ENCODE peak calls at places on chromosome 11, in ten cellular contexts. K is AG04450, X is fibroblast of mammary gland, R is GM06990, C is ovary, T is GM20000, V is prostate gland, Q is cardiac fibroblast, U is tibial nerve, F is AG09309. B is an unnamed sample.

GRCh38 chr11:98725471-98725870 is 295.3 kb upstream of the CNTN5 start:
- DNase-seq in K (no peak), X (no peak), R (no peak), C (no peak), T (no peak), V (no peak), Q (no peak), U (no peak), F (no peak), B (no peak)

GRCh38 chr11:44804449-44805151 is 77.8 kb downstream of the TSPAN18 start:
- DNase-seq in K (no peak), X (no peak), R (no peak), C (no peak), T (no peak), V (no peak), Q (no peak), U (no peak), F (no peak), B (no peak)

GRCh38 chr11:134656861-134657540 is 245.0 kb upstream of the B3GAT1 start:
- DNase-seq in K (no peak), X (no peak), R (no peak), C (no peak), T (no peak), V (no peak), Q (no peak), U (no peak), F (no peak), B (no peak)

GRCh38 chr11:76770642-76771445 is 12.3 kb upstream of the TSKU start:
- DNase-seq in K (peak), X (peak), R (no peak), C (peak), T (no peak), V (peak), Q (peak), U (peak), F (peak), B (no peak)

GRCh38 chr11:64869571-64870175 is 8.7 kb downstream of the EHD1 start:
- DNase-seq in K (no peak), X (no peak), R (no peak), C (no peak), T (no peak), V (no peak), Q (no peak), U (no peak), F (no peak), B (no peak)

GRCh38 chr11:35139883-35140282 is 912 bp downstream of the CD44 start:
- DNase-seq in K (no peak), X (no peak), R (no peak), C (no peak), T (no peak), V (peak), Q (no peak), U (no peak), F (no peak), B (no peak)

GRCh38 chr11:110774138-110775014 is 62.1 kb upstream of the ARHGAP20 start:
- DNase-seq in K (no peak), X (peak), R (no peak), C (no peak), T (no peak), V (no peak), Q (no peak), U (no peak), F (no peak), B (no peak)

GRCh38 chr11:123683616-123684170 is 29.3 kb upstream of the SCN3B start:
- DNase-seq in K (no peak), X (no peak), R (no peak), C (no peak), T (no peak), V (no peak), Q (no peak), U (no peak), F (no peak), B (no peak)

GRCh38 chr11:78341841-78342240 is 75.8 kb downstream of the GAB2 start:
- DNase-seq in K (no peak), X (no peak), R (no peak), C (no peak), T (no peak), V (no peak), Q (no peak), U (no peak), F (no peak), B (no peak)

GRCh38 chr11:17686185-17686980 is 33.0 kb upstream of the MYOD1 start:
- DNase-seq in K (no peak), X (no peak), R (no peak), C (no peak), T (no peak), V (no peak), Q (no peak), U (no peak), F (no peak), B (no peak)

GRCh38 chr11:27700351-27701261 is at the start of gene BDNF:
- DNase-seq in K (no peak), X (peak), R (peak), C (peak), T (peak), V (no peak), Q (peak), U (no peak), F (no peak), B (peak)

GRCh38 chr11:36278531-36279245 is 10.5 kb downstream of the COMMD9 start:
- DNase-seq in K (no peak), X (no peak), R (no peak), C (no peak), T (no peak), V (no peak), Q (no peak), U (no peak), F (no peak), B (no peak)

GRCh38 chr11:28566643-28567042 is 458.5 kb downstream of the METTL15 start:
- DNase-seq in K (peak), X (peak), R (no peak), C (peak), T (no peak), V (peak), Q (peak), U (peak), F (peak), B (no peak)

GRCh38 chr11:14582835-14583234 is 60.8 kb upstream of the PDE3B start:
- DNase-seq in K (no peak), X (no peak), R (no peak), C (no peak), T (no peak), V (no peak), Q (no peak), U (no peak), F (no peak), B (no peak)

GRCh38 chr11:2913029-2913431 is 16.2 kb downstream of the PHLDA2 start:
- DNase-seq in K (no peak), X (peak), R (no peak), C (no peak), T (no peak), V (no peak), Q (peak), U (no peak), F (no peak), B (no peak)

GRCh38 chr11:15197696-15198095 is 83.0 kb downstream of the INSC start:
- DNase-seq in K (no peak), X (peak), R (no peak), C (no peak), T (no peak), V (no peak), Q (no peak), U (no peak), F (no peak), B (no peak)

GRCh38 chr11:8759634-8760033 is 77.0 kb downstream of the RPL27A start:
- DNase-seq in K (no peak), X (no peak), R (no peak), C (peak), T (no peak), V (peak), Q (no peak), U (no peak), F (no peak), B (no peak)

GRCh38 chr11:66333220-66333877 is 2.9 kb downstream of the RIN1 start:
- DNase-seq in K (no peak), X (no peak), R (no peak), C (no peak), T (no peak), V (no peak), Q (no peak), U (no peak), F (no peak), B (no peak)

GRCh38 chr11:134645576-134645975 is 233.5 kb upstream of the B3GAT1 start:
- DNase-seq in K (no peak), X (no peak), R (no peak), C (no peak), T (no peak), V (no peak), Q (no peak), U (no peak), F (no peak), B (no peak)

GRCh38 chr11:73412308-73412707 is 36.1 kb downstream of the RELT start:
- DNase-seq in K (no peak), X (no peak), R (no peak), C (no peak), T (no peak), V (no peak), Q (no peak), U (no peak), F (no peak), B (no peak)

GRCh38 chr11:2097356-2097997 is 41.7 kb downstream of the IGF2 start:
- DNase-seq in K (peak), X (peak), R (no peak), C (peak), T (no peak), V (peak), Q (peak), U (peak), F (peak), B (no peak)

GRCh38 chr11:96045622-96046456 is 121.9 kb upstream of the MTMR2 start:
- DNase-seq in K (no peak), X (peak), R (no peak), C (peak), T (no peak), V (peak), Q (peak), U (peak), F (peak), B (no peak)

GRCh38 chr11:64894070-64894811 is 15.8 kb upstream of the EHD1 start:
- DNase-seq in K (no peak), X (peak), R (peak), C (peak), T (peak), V (peak), Q (peak), U (peak), F (no peak), B (peak)

GRCh38 chr11:67032830-67033555 is 10.1 kb downstream of the SYT12 start:
- DNase-seq in K (peak), X (peak), R (no peak), C (no peak), T (no peak), V (no peak), Q (peak), U (no peak), F (peak), B (no peak)

GRCh38 chr11:2579315-2580060 is 120.3 kb downstream of the KCNQ1OT1 start:
- DNase-seq in K (no peak), X (no peak), R (no peak), C (peak), T (no peak), V (no peak), Q (no peak), U (peak), F (no peak), B (no peak)

DNA sequence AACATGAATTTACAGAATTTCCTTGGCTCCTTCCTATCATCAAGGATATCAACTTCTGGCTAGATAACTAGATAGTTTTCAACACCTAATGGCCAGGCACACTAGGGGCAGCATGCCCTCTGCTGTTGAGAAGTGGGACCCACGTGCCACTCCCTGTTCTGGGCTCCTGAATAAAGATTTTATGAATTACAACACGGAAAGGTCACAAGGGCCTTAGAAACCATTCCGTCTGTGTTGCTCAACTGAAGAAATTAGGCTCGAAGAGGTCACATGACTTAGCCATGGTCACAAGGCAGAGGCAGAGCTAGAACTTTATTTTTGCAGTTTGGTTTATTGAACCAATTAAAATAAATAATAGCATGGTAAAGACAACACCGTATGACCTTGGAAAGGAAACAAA is 36.0 kb downstream of the PRCP start:
- DNase-seq in K (no peak), X (peak), R (no peak), C (peak), T (peak), V (peak), Q (peak), U (peak), F (peak), B (peak)
- TF ChIP-seq CTCF in K (peak), X (peak), R (peak), C (peak), T (peak), V (peak), Q (peak), U (peak), F (peak), B (peak)

DNA sequence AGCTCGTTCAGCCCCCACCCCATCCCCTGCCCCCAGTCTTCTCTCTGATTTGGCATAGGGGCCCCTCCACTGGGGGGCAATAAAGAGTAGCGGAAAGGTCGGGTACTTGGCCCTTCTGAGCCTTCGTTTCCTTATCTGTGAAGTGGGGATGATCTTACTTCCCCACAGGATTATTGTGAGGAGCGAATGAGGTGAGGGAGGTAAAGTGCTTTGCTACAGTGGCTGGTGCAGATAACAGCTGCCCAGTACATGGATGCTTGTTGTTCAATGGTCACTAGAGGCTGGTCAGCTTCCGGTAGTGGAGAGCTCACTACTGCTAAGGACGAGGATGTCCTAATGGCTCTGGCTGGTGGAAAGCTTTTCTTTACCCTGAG is 101.2 kb downstream of the CEP164 start:
- DNase-seq in K (no peak), X (no peak), R (no peak), C (no peak), T (no peak), V (no peak), Q (no peak), U (no peak), F (no peak), B (no peak)
- TF ChIP-seq CTCF in K (no peak), X (no peak), R (peak), C (no peak), T (no peak), V (no peak), Q (no peak), U (no peak), F (no peak), B (no peak)

GRCh38 chr11:124796312-124796711 is 3.9 kb downstream of the MSANTD2 start:
- DNase-seq in K (no peak), X (no peak), R (no peak), C (no peak), T (no peak), V (no peak), Q (no peak), U (no peak), F (no peak), B (no peak)
- TF ChIP-seq CTCF in K (no peak), X (no peak), R (no peak), C (no peak), T (no peak), V (no peak), Q (no peak), U (no peak), F (no peak), B (no peak)

GRCh38 chr11:119370486-119371046 is 10.9 kb downstream of the USP2 start:
- DNase-seq in K (no peak), X (no peak), R (no peak), C (no peak), T (no peak), V (no peak), Q (no peak), U (no peak), F (no peak), B (no peak)
- TF ChIP-seq CTCF in K (no peak), X (no peak), R (no peak), C (no peak), T (no peak), V (no peak), Q (no peak), U (no peak), F (no peak), B (no peak)

DNA sequence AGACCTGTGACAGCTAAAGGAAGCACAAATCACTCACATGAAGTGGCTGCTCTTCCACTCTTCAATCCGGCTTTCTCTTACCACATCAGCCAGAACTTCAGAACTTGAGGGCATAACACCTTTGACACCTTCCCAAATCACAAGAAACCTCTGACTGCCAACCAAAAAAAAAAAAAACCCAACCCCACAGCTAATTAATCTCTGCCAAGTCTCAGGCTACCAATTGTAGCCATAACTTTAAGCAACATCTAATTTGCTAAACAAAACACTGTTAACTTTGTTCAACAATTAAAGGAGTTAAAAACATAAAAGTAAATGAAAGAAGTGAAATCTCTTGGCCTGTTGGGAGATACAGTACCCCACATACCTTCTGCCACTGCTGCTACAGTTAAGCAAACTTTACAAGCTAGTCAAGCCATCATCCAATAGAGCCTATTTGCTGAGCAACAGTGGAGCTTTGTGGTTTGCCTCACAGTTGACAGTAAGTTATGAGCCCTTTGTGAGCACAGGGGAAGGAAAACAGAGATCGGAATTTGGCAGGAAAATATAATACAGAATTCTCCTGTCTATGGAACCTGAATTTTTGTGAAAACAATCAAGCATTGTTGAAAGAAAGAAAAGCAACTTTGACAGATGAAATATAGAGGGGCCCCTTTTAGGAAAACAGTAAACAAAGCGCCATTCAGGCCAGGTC is at the start of gene SOX6:
- DNase-seq in K (no peak), X (no peak), R (no peak), C (no peak), T (no peak), V (peak), Q (peak), U (no peak), F (no peak), B (no peak)
- TF ChIP-seq CTCF in K (no peak), X (no peak), R (no peak), C (no peak), T (no peak), V (no peak), Q (no peak), U (no peak), F (no peak), B (no peak)

DNA sequence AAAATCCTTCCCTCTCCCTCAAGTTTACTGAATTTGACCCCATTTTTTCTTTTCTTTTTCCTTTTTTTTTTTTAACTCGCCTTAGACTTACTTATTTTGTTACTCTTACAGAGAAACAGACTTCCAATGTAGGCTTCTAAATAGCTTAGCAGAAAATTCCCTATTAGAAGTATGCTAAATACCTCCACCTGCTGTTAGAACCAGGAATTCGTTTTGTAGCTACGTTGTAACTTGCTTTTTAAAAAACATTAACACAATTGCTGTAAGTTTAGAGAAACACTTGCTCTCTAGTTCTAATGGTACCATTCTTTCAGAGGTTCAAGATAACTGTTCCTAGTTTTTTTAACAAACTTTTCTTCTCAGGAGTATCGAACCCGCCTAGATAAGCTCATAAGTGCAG is 324.2 kb downstream of the DCDC1 start:
- DNase-seq in K (no peak), X (peak), R (no peak), C (no peak), T (no peak), V (no peak), Q (peak), U (no peak), F (no peak), B (no peak)
- TF ChIP-seq CTCF in K (peak), X (peak), R (peak), C (no peak), T (no peak), V (no peak), Q (peak), U (no peak), F (no peak), B (no peak)

B was measured in GM10248.